ENCODE peak calls at places on chromosomes 13 and 19, in seven cellular contexts. R, B, J, L, S, C and K are unnamed samples.

GRCh38 chr13:54185785-54186184 is 1157.2 kb downstream of the OLFM4 start:
- DNase-seq in R (no peak), B (no peak), J (no peak), L (no peak), S (no peak), C (no peak), K (peak)

GRCh38 chr19:28169168-28169862 is 1043.6 kb downstream of the UQCRFS1 start:
- DNase-seq in R (no peak), B (no peak), J (no peak), L (no peak), S (no peak), C (no peak), K (peak)

GRCh38 chr13:100128838-100129237 is 39.9 kb downstream of the PCCA start:
- DNase-seq in R (no peak), B (no peak), J (no peak), L (no peak), S (no peak), C (no peak), K (no peak)

GRCh38 chr19:48877900-48878218 is 5.6 kb downstream of the PPP1R15A start:
- DNase-seq in R (no peak), B (no peak), J (no peak), L (no peak), S (no peak), C (peak), K (no peak)

GRCh38 chr19:33691736-33692135 is 70.0 kb downstream of the CHST8 start:
- DNase-seq in R (no peak), B (no peak), J (no peak), L (no peak), S (no peak), C (no peak), K (no peak)

GRCh38 chr13:101570410-101570809 is 117.9 kb downstream of the ITGBL1 start:
- DNase-seq in R (no peak), B (no peak), J (no peak), L (no peak), S (no peak), C (no peak), K (no peak)

GRCh38 chr13:114031631-114032030 is 57.8 kb upstream of the C13orf46 start:
- DNase-seq in R (no peak), B (no peak), J (no peak), L (no peak), S (no peak), C (no peak), K (no peak)

GRCh38 chr13:109422163-109422562 is 364.2 kb downstream of the IRS2 start:
- DNase-seq in R (no peak), B (no peak), J (no peak), L (no peak), S (no peak), C (no peak), K (no peak)

GRCh38 chr13:101417043-101417406 is 717 bp upstream of the NALCN start:
- DNase-seq in R (no peak), B (peak), J (no peak), L (no peak), S (no peak), C (no peak), K (no peak)

GRCh38 chr19:12757544-12758274 is 6.1 kb downstream of the BEST2 start:
- DNase-seq in R (peak), B (no peak), J (peak), L (peak), S (peak), C (peak), K (peak)

GRCh38 chr19:33220115-33220514 is 5.5 kb downstream of the SLC7A10 start:
- DNase-seq in R (no peak), B (no peak), J (no peak), L (no peak), S (no peak), C (no peak), K (no peak)

GRCh38 chr13:45138282-45138681 is 18.0 kb downstream of the GTF2F2 start:
- DNase-seq in R (no peak), B (no peak), J (no peak), L (no peak), S (no peak), C (no peak), K (no peak)

GRCh38 chr13:63024458-63024857 is 1608.8 kb upstream of the PCDH20 start:
- DNase-seq in R (no peak), B (no peak), J (no peak), L (no peak), S (no peak), C (no peak), K (no peak)

GRCh38 chr19:57566396-57567256 is 7.0 kb upstream of the ZNF550 start:
- DNase-seq in R (no peak), B (no peak), J (no peak), L (no peak), S (no peak), C (peak), K (no peak)

GRCh38 chr13:25489238-25489637 is 117.5 kb downstream of the ATP8A2 start:
- DNase-seq in R (no peak), B (no peak), J (no peak), L (no peak), S (no peak), C (no peak), K (peak)

GRCh38 chr19:38952395-38953165 is 21.8 kb downstream of the MRPS12 start:
- DNase-seq in R (peak), B (no peak), J (no peak), L (peak), S (no peak), C (no peak), K (no peak)

GRCh38 chr19:47315125-47315821 is 5.6 kb downstream of the C5AR1 start:
- DNase-seq in R (no peak), B (peak), J (peak), L (peak), S (peak), C (peak), K (no peak)

GRCh38 chr13:43469791-43470190 is 317.0 kb downstream of the ENOX1 start:
- DNase-seq in R (no peak), B (no peak), J (no peak), L (no peak), S (no peak), C (no peak), K (no peak)

GRCh38 chr13:21674271-21675009 is 3.6 kb downstream of the FGF9 start:
- DNase-seq in R (peak), B (no peak), J (peak), L (peak), S (no peak), C (no peak), K (no peak)

GRCh38 chr19:47241919-47242644 is 11.1 kb upstream of the BBC3 start:
- DNase-seq in R (no peak), B (no peak), J (no peak), L (no peak), S (no peak), C (no peak), K (no peak)

GRCh38 chr19:6218497-6219146 is 61.2 kb downstream of the MLLT1 start:
- DNase-seq in R (peak), B (no peak), J (peak), L (peak), S (peak), C (peak), K (peak)

GRCh38 chr19:57946316-57946715 is 1.2 kb downstream of the ZNF256 start:
- DNase-seq in R (no peak), B (no peak), J (no peak), L (no peak), S (no peak), C (no peak), K (no peak)

GRCh38 chr19:14544977-14545715 is 15.8 kb downstream of the TECR start:
- DNase-seq in R (no peak), B (no peak), J (peak), L (no peak), S (no peak), C (peak), K (no peak)

GRCh38 chr19:56107626-56108351 is 13.3 kb downstream of the ZNF787 start:
- DNase-seq in R (no peak), B (no peak), J (no peak), L (no peak), S (no peak), C (no peak), K (no peak)

GRCh38 chr19:13784731-13785452 is 10.4 kb upstream of the ZSWIM4 start:
- DNase-seq in R (peak), B (no peak), J (peak), L (peak), S (peak), C (peak), K (peak)

GRCh38 chr13:112013665-112014064 is 53.3 kb upstream of the SOX1 start:
- DNase-seq in R (no peak), B (no peak), J (no peak), L (no peak), S (no peak), C (no peak), K (no peak)

GRCh38 chr19:42441047-42441440 is 1.7 kb downstream of the CXCL17 start:
- DNase-seq in R (no peak), B (no peak), J (no peak), L (no peak), S (no peak), C (no peak), K (no peak)

GRCh38 chr19:21197589-21198295 is 55.9 kb downstream of the ZNF431 start:
- DNase-seq in R (no peak), B (no peak), J (no peak), L (no peak), S (no peak), C (no peak), K (no peak)

GRCh38 chr19:49216076-49216475 is 58.5 kb downstream of the TRPM4 start:
- DNase-seq in R (no peak), B (no peak), J (no peak), L (no peak), S (no peak), C (peak), K (no peak)

GRCh38 chr13:41693434-41693833 is 236.1 kb downstream of the RGCC start:
- DNase-seq in R (no peak), B (no peak), J (no peak), L (no peak), S (no peak), C (peak), K (no peak)

GRCh38 chr19:54883228-54883627 is 9.2 kb downstream of the FCAR start:
- DNase-seq in R (no peak), B (no peak), J (no peak), L (no peak), S (no peak), C (no peak), K (no peak)

GRCh38 chr19:54881884-54882283 is 7.8 kb downstream of the FCAR start:
- DNase-seq in R (no peak), B (no peak), J (no peak), L (no peak), S (no peak), C (no peak), K (no peak)

DNA sequence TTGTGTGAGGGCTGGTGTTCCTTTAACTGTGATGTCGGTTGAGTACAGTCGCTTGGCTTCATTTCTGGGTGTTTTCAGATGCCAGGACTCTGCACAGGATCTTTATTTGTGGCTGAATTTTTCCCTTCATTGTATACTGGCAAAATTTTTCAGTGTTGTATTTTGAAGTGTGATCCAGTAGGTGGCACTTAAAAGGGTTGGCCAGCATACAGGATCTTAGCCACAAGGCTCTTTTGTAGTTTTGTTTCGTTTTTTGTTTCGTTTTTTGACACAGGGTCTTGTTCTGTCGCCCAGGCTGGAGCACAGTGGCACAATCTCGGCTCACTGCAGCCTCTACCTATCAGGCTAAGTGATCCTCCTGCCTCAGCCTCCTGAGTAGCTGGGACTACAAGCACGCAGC is 8.7 kb downstream of the FCAR start:
- DNase-seq in R (no peak), B (no peak), J (no peak), L (no peak), S (no peak), C (no peak), K (no peak)
- TF ChIP-seq CTCF in R (no peak), B (no peak), J (no peak), L (no peak), S (peak), C (no peak), K (no peak)

GRCh38 chr19:45161715-45162463 is 1.1 kb upstream of the NKPD1 start:
- DNase-seq in R (peak), B (no peak), J (peak), L (no peak), S (no peak), C (no peak), K (peak)
- TF ChIP-seq CTCF in R (peak), B (peak), J (no peak), L (no peak), S (peak), C (peak), K (peak)

DNA sequence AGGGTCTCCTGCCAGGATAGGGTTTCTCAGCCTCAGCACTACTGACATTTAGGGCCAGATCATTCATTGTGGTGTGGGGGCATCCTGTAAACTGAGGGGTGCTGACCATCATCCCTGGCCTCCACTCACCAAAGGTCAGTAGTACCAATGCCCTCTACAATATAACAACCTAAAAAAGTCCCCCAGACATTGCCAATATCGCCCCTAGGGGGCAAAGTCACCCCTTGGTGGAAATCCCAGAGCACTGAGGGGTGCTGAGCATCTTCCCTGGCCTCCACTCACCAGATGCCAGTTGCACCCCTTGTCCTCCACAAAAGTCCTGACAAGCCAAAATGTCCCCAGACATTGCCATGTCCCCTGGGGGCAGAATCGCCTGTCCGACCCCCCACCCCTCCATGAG is 21.6 kb downstream of the CPAMD8 start:
- DNase-seq in R (no peak), B (no peak), J (no peak), L (no peak), S (no peak), C (no peak), K (no peak)
- TF ChIP-seq CTCF in R (peak), B (peak), J (no peak), L (no peak), S (peak), C (no peak), K (peak)

DNA sequence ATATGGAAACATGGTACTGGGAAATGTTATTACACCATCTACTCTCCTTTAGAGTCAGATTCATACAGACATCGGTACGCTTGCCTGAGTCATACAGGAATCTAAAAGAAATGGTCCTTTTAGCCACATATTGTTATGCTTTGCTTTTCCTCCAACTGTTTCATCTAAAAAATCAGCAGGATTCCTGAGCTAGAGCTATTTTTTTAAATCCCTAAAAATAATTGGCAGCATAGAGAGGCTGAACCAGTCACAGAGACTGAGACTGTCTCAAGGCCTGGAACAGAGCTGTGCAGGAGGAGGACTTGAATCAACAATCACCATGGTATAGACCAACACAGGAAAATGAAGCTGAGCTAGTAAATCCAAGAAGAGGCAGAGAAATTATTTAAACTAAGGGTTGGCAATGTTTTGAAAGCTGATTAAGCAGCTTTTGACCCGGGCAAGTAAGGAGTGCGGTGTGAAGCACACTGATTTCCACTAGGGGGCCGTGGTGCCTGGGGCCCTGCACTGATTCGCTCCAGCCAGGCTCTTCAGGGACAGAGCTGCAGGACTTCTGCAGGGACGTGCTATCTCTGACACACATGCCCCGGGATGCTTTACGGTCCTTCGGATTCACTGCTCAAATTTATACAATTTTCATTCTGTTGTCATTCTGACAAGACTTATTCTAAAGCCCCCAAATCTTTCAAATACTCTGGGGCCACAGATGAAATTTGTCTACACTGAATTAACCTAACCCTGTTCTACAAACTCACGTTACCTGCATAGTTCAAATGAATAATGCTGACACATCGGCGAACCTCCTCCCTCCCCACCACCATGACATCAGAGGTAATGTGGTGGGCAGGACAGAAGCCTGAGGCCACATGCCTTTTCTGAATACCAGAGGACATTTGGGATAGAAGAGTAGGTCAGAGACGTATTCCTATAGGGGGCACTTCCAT is 87.6 kb upstream of the SLC15A1 start:
- DNase-seq in R (peak), B (no peak), J (peak), L (peak), S (peak), C (peak), K (peak)
- TF ChIP-seq CTCF in R (peak), B (peak), J (peak), L (peak), S (peak), C (peak), K (peak)

GRCh38 chr13:40590112-40590862 is 76.2 kb downstream of the FOXO1 start:
- DNase-seq in R (no peak), B (no peak), J (no peak), L (no peak), S (no peak), C (no peak), K (no peak)

GRCh38 chr13:40589285-40590109 is 76.9 kb downstream of the FOXO1 start:
- DNase-seq in R (no peak), B (no peak), J (peak), L (no peak), S (no peak), C (peak), K (peak)

GRCh38 chr13:40585911-40586471 is 80.5 kb downstream of the FOXO1 start:
- DNase-seq in R (no peak), B (no peak), J (no peak), L (no peak), S (no peak), C (peak), K (no peak)

GRCh38 chr13:40586886-40587285 is 79.6 kb downstream of the FOXO1 start:
- DNase-seq in R (no peak), B (no peak), J (no peak), L (no peak), S (no peak), C (peak), K (no peak)

DNA sequence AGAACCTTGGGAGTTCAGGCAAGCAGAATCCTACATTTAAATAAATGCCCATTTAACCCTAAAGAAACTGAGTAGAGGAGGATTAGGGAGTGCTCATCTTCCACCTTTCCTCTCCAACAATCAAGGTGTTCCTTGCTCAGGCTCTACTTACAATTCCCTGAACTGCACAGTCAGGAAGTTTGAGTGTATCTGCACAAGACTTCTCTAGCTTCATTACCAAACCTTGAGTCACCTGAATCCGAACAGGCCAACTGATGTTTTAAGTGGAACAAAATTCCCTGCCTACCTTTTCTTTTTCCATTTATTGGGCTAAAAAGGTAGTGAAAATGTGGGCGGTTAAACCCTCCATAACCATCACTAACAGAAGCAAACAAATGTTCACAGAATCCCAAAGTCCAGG is 78.3 kb downstream of the FOXO1 start:
- DNase-seq in R (no peak), B (no peak), J (no peak), L (no peak), S (no peak), C (no peak), K (no peak)
- TF ChIP-seq CTCF in R (no peak), B (no peak), J (no peak), L (no peak), S (no peak), C (no peak), K (no peak)